ENCODE peak calls at places on chromosomes 13 and 19, in six cellular contexts. One of them, this sample, is unnamed.
A peak's percentile ranks its signal among the peaks of the same experiment; 100 is the strongest.

GRCh38 chr19:43820098-43820860 is 6.8 kb upstream of the ZNF283 start:
- DNase-seq in endodermal cell: peak; percentile 58
- DNase-seq in upper lobe of right lung: peak; percentile 71
- DNase-seq in NCI-H1092: no peak
- DNase-seq in pulmonary artery endothelial cell: no peak
- DNase-seq in activated T-helper 1 cell treated with anti-CD3 and anti-CD28 coated beads, Interleukin-2, amount 50 U/mL, for 16 hours: no peak
- DNase-seq in this sample: no peak

GRCh38 chr19:31821346-31821745 is 472.1 kb upstream of the TSHZ3 start:
- DNase-seq in NCI-H1092: no peak
- DNase-seq in endodermal cell: no peak
- DNase-seq in activated T-helper 1 cell treated with anti-CD3 and anti-CD28 coated beads, Interleukin-2, amount 50 U/mL, for 16 hours: no peak
- DNase-seq in pulmonary artery endothelial cell: no peak
- DNase-seq in upper lobe of right lung: no peak
- DNase-seq in this sample: no peak

GRCh38 chr13:23915308-23915707 is 18.0 kb upstream of the C1QTNF9B start:
- DNase-seq in endodermal cell: no peak
- DNase-seq in activated T-helper 1 cell treated with anti-CD3 and anti-CD28 coated beads, Interleukin-2, amount 50 U/mL, for 16 hours: no peak
- DNase-seq in pulmonary artery endothelial cell: no peak
- DNase-seq in NCI-H1092: peak; percentile 51
- DNase-seq in upper lobe of right lung: no peak
- DNase-seq in this sample: no peak

GRCh38 chr13:112968910-112969691 is at the start of gene MCF2L:
- DNase-seq in activated T-helper 1 cell treated with anti-CD3 and anti-CD28 coated beads, Interleukin-2, amount 50 U/mL, for 16 hours: peak; percentile 54
- DNase-seq in endodermal cell: peak; percentile 83
- DNase-seq in upper lobe of right lung: peak; percentile 81
- DNase-seq in NCI-H1092: peak; percentile 57
- DNase-seq in pulmonary artery endothelial cell: no peak
- DNase-seq in this sample: no peak

GRCh38 chr13:112854321-112854720 is 114.7 kb upstream of the MCF2L start:
- DNase-seq in NCI-H1092: no peak
- DNase-seq in upper lobe of right lung: peak; percentile 11
- DNase-seq in pulmonary artery endothelial cell: no peak
- DNase-seq in endodermal cell: no peak
- DNase-seq in activated T-helper 1 cell treated with anti-CD3 and anti-CD28 coated beads, Interleukin-2, amount 50 U/mL, for 16 hours: no peak
- DNase-seq in this sample: no peak

GRCh38 chr19:56134655-56134922 is 6.5 kb upstream of the ZNF444 start:
- DNase-seq in NCI-H1092: no peak
- DNase-seq in activated T-helper 1 cell treated with anti-CD3 and anti-CD28 coated beads, Interleukin-2, amount 50 U/mL, for 16 hours: no peak
- DNase-seq in endodermal cell: no peak
- DNase-seq in upper lobe of right lung: no peak
- DNase-seq in pulmonary artery endothelial cell: no peak
- DNase-seq in this sample: no peak

GRCh38 chr19:29031216-29031615 is 181.7 kb downstream of the UQCRFS1 start:
- DNase-seq in NCI-H1092: no peak
- DNase-seq in pulmonary artery endothelial cell: no peak
- DNase-seq in upper lobe of right lung: no peak
- DNase-seq in activated T-helper 1 cell treated with anti-CD3 and anti-CD28 coated beads, Interleukin-2, amount 50 U/mL, for 16 hours: no peak
- DNase-seq in endodermal cell: no peak
- DNase-seq in this sample: no peak

GRCh38 chr19:55642153-55643002 is 1.1 kb upstream of the ZNF581 start:
- DNase-seq in pulmonary artery endothelial cell: no peak
- DNase-seq in activated T-helper 1 cell treated with anti-CD3 and anti-CD28 coated beads, Interleukin-2, amount 50 U/mL, for 16 hours: no peak
- DNase-seq in NCI-H1092: no peak
- DNase-seq in endodermal cell: peak; percentile 69
- DNase-seq in upper lobe of right lung: peak; percentile 80
- DNase-seq in this sample: no peak

GRCh38 chr13:101115762-101116161 is 300.5 kb downstream of the NALCN start:
- DNase-seq in activated T-helper 1 cell treated with anti-CD3 and anti-CD28 coated beads, Interleukin-2, amount 50 U/mL, for 16 hours: no peak
- DNase-seq in endodermal cell: no peak
- DNase-seq in NCI-H1092: no peak
- DNase-seq in pulmonary artery endothelial cell: no peak
- DNase-seq in upper lobe of right lung: no peak
- DNase-seq in this sample: no peak

GRCh38 chr13:46648166-46648607 is 95.2 kb downstream of the LRCH1 start:
- DNase-seq in pulmonary artery endothelial cell: no peak
- DNase-seq in NCI-H1092: no peak
- DNase-seq in activated T-helper 1 cell treated with anti-CD3 and anti-CD28 coated beads, Interleukin-2, amount 50 U/mL, for 16 hours: no peak
- DNase-seq in endodermal cell: peak; percentile 71
- DNase-seq in upper lobe of right lung: no peak
- DNase-seq in this sample: no peak

GRCh38 chr19:41367848-41368301 is 3.9 kb upstream of the B9D2 start:
- DNase-seq in upper lobe of right lung: no peak
- DNase-seq in endodermal cell: no peak
- DNase-seq in NCI-H1092: no peak
- DNase-seq in pulmonary artery endothelial cell: peak; percentile 61
- DNase-seq in activated T-helper 1 cell treated with anti-CD3 and anti-CD28 coated beads, Interleukin-2, amount 50 U/mL, for 16 hours: no peak
- DNase-seq in this sample: no peak

GRCh38 chr13:99357149-99357596 is 50.0 kb upstream of the GPR183 start:
- DNase-seq in upper lobe of right lung: no peak
- DNase-seq in activated T-helper 1 cell treated with anti-CD3 and anti-CD28 coated beads, Interleukin-2, amount 50 U/mL, for 16 hours: no peak
- DNase-seq in endodermal cell: no peak
- DNase-seq in pulmonary artery endothelial cell: peak; percentile 79
- DNase-seq in NCI-H1092: no peak
- DNase-seq in this sample: no peak

GRCh38 chr19:1941146-1942077 is at the start of gene CSNK1G2:
- DNase-seq in upper lobe of right lung: peak; percentile 78
- DNase-seq in pulmonary artery endothelial cell: no peak
- DNase-seq in NCI-H1092: no peak
- DNase-seq in activated T-helper 1 cell treated with anti-CD3 and anti-CD28 coated beads, Interleukin-2, amount 50 U/mL, for 16 hours: no peak
- DNase-seq in endodermal cell: no peak
- DNase-seq in this sample: no peak

GRCh38 chr13:45393941-45394570 is 24.1 kb downstream of the SLC25A30 start:
- DNase-seq in upper lobe of right lung: no peak
- DNase-seq in endodermal cell: peak; percentile 83
- DNase-seq in NCI-H1092: peak; percentile 23
- DNase-seq in pulmonary artery endothelial cell: no peak
- DNase-seq in activated T-helper 1 cell treated with anti-CD3 and anti-CD28 coated beads, Interleukin-2, amount 50 U/mL, for 16 hours: no peak
- DNase-seq in this sample: no peak

GRCh38 chr19:787551-787950 is 9.7 kb upstream of the PTBP1 start:
- DNase-seq in upper lobe of right lung: no peak
- DNase-seq in endodermal cell: no peak
- DNase-seq in NCI-H1092: no peak
- DNase-seq in activated T-helper 1 cell treated with anti-CD3 and anti-CD28 coated beads, Interleukin-2, amount 50 U/mL, for 16 hours: no peak
- DNase-seq in pulmonary artery endothelial cell: no peak
- DNase-seq in this sample: no peak

GRCh38 chr19:50486823-50487515 is 10.3 kb upstream of the GARIN5A start:
- DNase-seq in endodermal cell: peak; percentile 97
- DNase-seq in upper lobe of right lung: peak; percentile 72
- DNase-seq in activated T-helper 1 cell treated with anti-CD3 and anti-CD28 coated beads, Interleukin-2, amount 50 U/mL, for 16 hours: no peak
- DNase-seq in pulmonary artery endothelial cell: no peak
- DNase-seq in NCI-H1092: no peak
- DNase-seq in this sample: no peak

GRCh38 chr13:60707878-60708277 is 310.9 kb downstream of the TDRD3 start:
- DNase-seq in NCI-H1092: no peak
- DNase-seq in activated T-helper 1 cell treated with anti-CD3 and anti-CD28 coated beads, Interleukin-2, amount 50 U/mL, for 16 hours: no peak
- DNase-seq in upper lobe of right lung: no peak
- DNase-seq in pulmonary artery endothelial cell: no peak
- DNase-seq in endodermal cell: no peak
- DNase-seq in this sample: no peak

GRCh38 chr13:97573011-97573410 is 139.0 kb downstream of the RAP2A start:
- DNase-seq in NCI-H1092: no peak
- DNase-seq in upper lobe of right lung: no peak
- DNase-seq in endodermal cell: no peak
- DNase-seq in pulmonary artery endothelial cell: no peak
- DNase-seq in activated T-helper 1 cell treated with anti-CD3 and anti-CD28 coated beads, Interleukin-2, amount 50 U/mL, for 16 hours: no peak
- DNase-seq in this sample: no peak

GRCh38 chr13:95447766-95448165 is 104.8 kb upstream of the CLDN10 start:
- DNase-seq in activated T-helper 1 cell treated with anti-CD3 and anti-CD28 coated beads, Interleukin-2, amount 50 U/mL, for 16 hours: no peak
- DNase-seq in upper lobe of right lung: no peak
- DNase-seq in endodermal cell: peak; percentile 53
- DNase-seq in pulmonary artery endothelial cell: no peak
- DNase-seq in NCI-H1092: no peak
- DNase-seq in this sample: no peak

GRCh38 chr19:7888145-7888825 is at the start of gene LRRC8E:
- DNase-seq in NCI-H1092: no peak
- DNase-seq in activated T-helper 1 cell treated with anti-CD3 and anti-CD28 coated beads, Interleukin-2, amount 50 U/mL, for 16 hours: no peak
- DNase-seq in upper lobe of right lung: peak; percentile 90
- DNase-seq in endodermal cell: peak; percentile 94
- DNase-seq in pulmonary artery endothelial cell: no peak
- DNase-seq in this sample: no peak

GRCh38 chr13:108643646-108644353 is 14.4 kb downstream of the MYO16 start:
- DNase-seq in endodermal cell: no peak
- DNase-seq in NCI-H1092: no peak
- DNase-seq in pulmonary artery endothelial cell: no peak
- DNase-seq in upper lobe of right lung: no peak
- DNase-seq in activated T-helper 1 cell treated with anti-CD3 and anti-CD28 coated beads, Interleukin-2, amount 50 U/mL, for 16 hours: no peak
- DNase-seq in this sample: no peak

GRCh38 chr13:75938811-75939525 is 302.8 kb downstream of the LMO7 start:
- DNase-seq in endodermal cell: no peak
- DNase-seq in upper lobe of right lung: no peak
- DNase-seq in activated T-helper 1 cell treated with anti-CD3 and anti-CD28 coated beads, Interleukin-2, amount 50 U/mL, for 16 hours: no peak
- DNase-seq in NCI-H1092: no peak
- DNase-seq in pulmonary artery endothelial cell: no peak
- DNase-seq in this sample: no peak

GRCh38 chr19:6723108-6723618 is 2.7 kb upstream of the C3 start:
- DNase-seq in upper lobe of right lung: peak; percentile 79
- DNase-seq in NCI-H1092: no peak
- DNase-seq in pulmonary artery endothelial cell: no peak
- DNase-seq in endodermal cell: peak; percentile 67
- DNase-seq in activated T-helper 1 cell treated with anti-CD3 and anti-CD28 coated beads, Interleukin-2, amount 50 U/mL, for 16 hours: no peak
- DNase-seq in this sample: peak; percentile 57

GRCh38 chr19:5624741-5625140 is 1.9 kb downstream of the SAFB start:
- DNase-seq in pulmonary artery endothelial cell: no peak
- DNase-seq in NCI-H1092: no peak
- DNase-seq in endodermal cell: no peak
- DNase-seq in upper lobe of right lung: no peak
- DNase-seq in activated T-helper 1 cell treated with anti-CD3 and anti-CD28 coated beads, Interleukin-2, amount 50 U/mL, for 16 hours: no peak
- DNase-seq in this sample: no peak

GRCh38 chr19:51501594-51502263 is at the start of gene SIGLEC12:
- DNase-seq in pulmonary artery endothelial cell: no peak
- DNase-seq in activated T-helper 1 cell treated with anti-CD3 and anti-CD28 coated beads, Interleukin-2, amount 50 U/mL, for 16 hours: no peak
- DNase-seq in upper lobe of right lung: no peak
- DNase-seq in endodermal cell: no peak
- DNase-seq in NCI-H1092: no peak
- DNase-seq in this sample: no peak

GRCh38 chr19:16470911-16471811 is 609 bp downstream of the EPS15L1 start:
- DNase-seq in activated T-helper 1 cell treated with anti-CD3 and anti-CD28 coated beads, Interleukin-2, amount 50 U/mL, for 16 hours: peak; percentile 6
- DNase-seq in endodermal cell: peak; percentile 64
- DNase-seq in upper lobe of right lung: no peak
- DNase-seq in pulmonary artery endothelial cell: no peak
- DNase-seq in NCI-H1092: no peak
- DNase-seq in this sample: peak; percentile 39

GRCh38 chr13:96229356-96229755 is 139.4 kb downstream of the HS6ST3 start:
- DNase-seq in NCI-H1092: no peak
- DNase-seq in activated T-helper 1 cell treated with anti-CD3 and anti-CD28 coated beads, Interleukin-2, amount 50 U/mL, for 16 hours: no peak
- DNase-seq in endodermal cell: peak; percentile 75
- DNase-seq in pulmonary artery endothelial cell: no peak
- DNase-seq in upper lobe of right lung: no peak
- DNase-seq in this sample: no peak

GRCh38 chr13:106597759-106598395 is 29.9 kb upstream of the ARGLU1 start:
- DNase-seq in pulmonary artery endothelial cell: no peak
- DNase-seq in NCI-H1092: no peak
- DNase-seq in activated T-helper 1 cell treated with anti-CD3 and anti-CD28 coated beads, Interleukin-2, amount 50 U/mL, for 16 hours: no peak
- DNase-seq in endodermal cell: no peak
- DNase-seq in upper lobe of right lung: peak; percentile 73
- DNase-seq in this sample: no peak

This sample was measured in omental fat pad.